ENCODE peak calls at places on chromosomes 6 and 20, in seven cellular contexts. J is heart left ventricle, L is brain microvascular endothelial cell, F is GM12864, N is endothelial cell, W is right atrium auricular region, I is testis. X is an unnamed sample.

GRCh38 chr6:132814716-132815570 is 574 bp downstream of the RPS12 start:
- DNase-seq in J (no peak), L (no peak), F (no peak), N (no peak), W (no peak), I (no peak), X (peak)

GRCh38 chr6:145711372-145711771 is 23.9 kb downstream of the EPM2A start:
- DNase-seq in J (no peak), L (no peak), F (no peak), N (no peak), W (no peak), I (no peak), X (no peak)

GRCh38 chr6:16380220-16380809 is 141.9 kb downstream of the GMPR start:
- DNase-seq in J (no peak), L (no peak), F (no peak), N (no peak), W (no peak), I (no peak), X (peak)

GRCh38 chr20:11894072-11894471 is 23.6 kb upstream of the BTBD3 start:
- DNase-seq in J (no peak), L (no peak), F (no peak), N (no peak), W (no peak), I (no peak), X (no peak)

GRCh38 chr6:166705070-166705469 is 78.0 kb upstream of the RPS6KA2 start:
- DNase-seq in J (no peak), L (no peak), F (no peak), N (no peak), W (no peak), I (no peak), X (no peak)

GRCh38 chr20:46131396-46131795 is 13.3 kb downstream of the CD40 start:
- DNase-seq in J (no peak), L (no peak), F (no peak), N (no peak), W (no peak), I (no peak), X (no peak)

GRCh38 chr20:1280421-1281102 is 14.5 kb downstream of the SNPH start:
- DNase-seq in J (no peak), L (no peak), F (no peak), N (no peak), W (peak), I (peak), X (no peak)

GRCh38 chr20:51884561-51884960 is 82.2 kb upstream of the SALL4 start:
- DNase-seq in J (no peak), L (peak), F (no peak), N (no peak), W (no peak), I (no peak), X (no peak)

GRCh38 chr20:49982346-49983122 is at the start of gene SNAI1:
- DNase-seq in J (peak), L (peak), F (peak), N (peak), W (peak), I (peak), X (peak)

GRCh38 chr6:136526196-136526930 is 23.9 kb downstream of the MAP7 start:
- DNase-seq in J (peak), L (peak), F (no peak), N (peak), W (peak), I (peak), X (no peak)

GRCh38 chr6:136524339-136524935 is 25.8 kb downstream of the MAP7 start:
- DNase-seq in J (no peak), L (no peak), F (no peak), N (no peak), W (no peak), I (no peak), X (no peak)

GRCh38 chr6:136523196-136523595 is 27.0 kb downstream of the MAP7 start:
- DNase-seq in J (no peak), L (no peak), F (no peak), N (no peak), W (no peak), I (no peak), X (no peak)

GRCh38 chr6:136525586-136526195 is 24.5 kb downstream of the MAP7 start:
- DNase-seq in J (no peak), L (no peak), F (no peak), N (no peak), W (no peak), I (no peak), X (no peak)

GRCh38 chr6:136524936-136525413 is 25.2 kb downstream of the MAP7 start:
- DNase-seq in J (no peak), L (no peak), F (no peak), N (no peak), W (no peak), I (no peak), X (no peak)
- TF ChIP-seq CTCF in J (no peak), L (no peak), F (no peak), N (no peak), W (no peak), I (no peak), X (no peak)

DNA sequence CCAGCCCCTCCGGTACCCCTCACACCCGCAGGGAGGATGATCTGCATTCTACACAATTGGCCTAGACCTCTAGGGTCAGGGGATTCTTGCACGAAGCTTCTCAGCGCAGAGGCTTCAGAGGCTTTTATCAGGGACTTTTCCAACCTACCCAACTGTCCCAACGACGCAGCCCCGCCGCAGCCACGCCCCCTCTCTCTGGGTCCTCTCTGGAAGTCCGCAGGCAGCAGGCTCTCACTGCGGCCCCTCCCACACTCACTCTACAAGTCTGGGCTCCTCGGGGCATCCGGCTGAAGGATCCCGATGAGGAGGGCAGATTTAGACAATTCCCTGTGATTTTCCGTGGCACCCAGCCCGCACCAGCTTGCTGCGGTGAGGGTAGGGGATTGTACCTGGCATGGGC is 227.7 kb upstream of the RNF24 start:
- DNase-seq in J (no peak), L (no peak), F (no peak), N (no peak), W (no peak), I (peak), X (no peak)
- TF ChIP-seq CTCF in J (no peak), L (no peak), F (no peak), N (no peak), W (no peak), I (no peak), X (no peak)

GRCh38 chr20:58389324-58389967 is 417 bp downstream of the VAPB start:
- DNase-seq in J (no peak), L (no peak), F (no peak), N (peak), W (no peak), I (peak), X (peak)
- TF ChIP-seq CTCF in J (no peak), L (no peak), F (no peak), N (no peak), W (no peak), I (no peak), X (no peak)

GRCh38 chr6:21102624-21103023 is 490.9 kb upstream of the SOX4 start:
- DNase-seq in J (no peak), L (no peak), F (no peak), N (no peak), W (no peak), I (no peak), X (no peak)

GRCh38 chr6:21101694-21102093 is 491.9 kb upstream of the SOX4 start:
- DNase-seq in J (no peak), L (no peak), F (no peak), N (no peak), W (no peak), I (no peak), X (no peak)

GRCh38 chr6:21099338-21100314 is 493.9 kb upstream of the SOX4 start:
- DNase-seq in J (no peak), L (no peak), F (peak), N (no peak), W (no peak), I (no peak), X (peak)

GRCh38 chr6:21102201-21102600 is 491.4 kb upstream of the SOX4 start:
- DNase-seq in J (no peak), L (no peak), F (no peak), N (no peak), W (no peak), I (no peak), X (no peak)

DNA sequence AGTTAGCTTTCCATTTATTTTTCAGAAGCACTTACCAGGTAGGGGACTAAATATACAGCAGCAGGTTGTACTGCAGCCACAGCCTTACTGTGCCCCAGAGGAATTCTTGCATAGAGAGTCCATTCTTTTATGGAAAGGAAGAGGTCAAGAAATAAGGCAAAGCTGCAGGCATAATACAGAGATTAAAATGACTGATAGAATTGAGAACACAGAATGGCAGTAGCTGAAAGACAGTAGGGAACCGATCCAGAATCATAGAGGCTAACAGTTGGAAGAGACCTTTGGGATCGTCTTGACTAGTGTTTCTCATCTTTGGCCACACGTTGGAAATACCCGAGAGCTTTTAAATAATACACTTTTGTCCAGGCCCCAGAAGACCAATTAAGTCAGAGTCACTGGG is 492.6 kb upstream of the SOX4 start:
- DNase-seq in J (no peak), L (no peak), F (no peak), N (no peak), W (no peak), I (no peak), X (no peak)
- TF ChIP-seq CTCF in J (no peak), L (no peak), F (no peak), N (no peak), W (no peak), I (no peak), X (no peak)

X was measured in GM12865.